ENCODE peak calls at places on chromosomes 11 and 22, in four cellular contexts. L, T, V and N are unnamed samples.

GRCh38 chr11:58675344-58676155 is 53.1 kb downstream of the CNTF start:
- DNase-seq in L (peak; percentile 88), T (peak; percentile 73), V (peak; percentile 88), N (peak; percentile 57)

GRCh38 chr11:81644239-81644840 is 1089.3 kb downstream of the FAM181B start:
- DNase-seq in L (no peak), T (peak; percentile 47), V (no peak), N (no peak)

GRCh38 chr11:27972432-27973170 is 135.4 kb downstream of the KIF18A start:
- DNase-seq in L (no peak), T (no peak), V (no peak), N (no peak)

GRCh38 chr11:111361874-111362273 is 17.2 kb downstream of the POU2AF1 start:
- DNase-seq in L (no peak), T (no peak), V (no peak), N (no peak)

GRCh38 chr11:1567052-1567720 is 4.9 kb downstream of the DUSP8 start:
- DNase-seq in L (no peak), T (no peak), V (no peak), N (no peak)

GRCh38 chr11:119363874-119364590 is 17.5 kb downstream of the USP2 start:
- DNase-seq in L (peak; percentile 79), T (no peak), V (no peak), N (no peak)

GRCh38 chr11:91984033-91984568 is 240.5 kb upstream of the FAT3 start:
- DNase-seq in L (no peak), T (no peak), V (no peak), N (no peak)

GRCh38 chr11:62880231-62880802 is 379 bp upstream of the SLC3A2 start:
- DNase-seq in L (no peak), T (peak; percentile 86), V (no peak), N (peak; percentile 59)

GRCh38 chr11:2860636-2861035 is 24.9 kb downstream of the CDKN1C start:
- DNase-seq in L (no peak), T (no peak), V (no peak), N (no peak)

GRCh38 chr11:2265854-2266585 is 4.4 kb downstream of the ASCL2 start:
- DNase-seq in L (peak; percentile 49), T (no peak), V (peak; percentile 57), N (peak; percentile 20)

GRCh38 chr11:64314146-64314804 is 3.1 kb downstream of the TRMT112 start:
- DNase-seq in L (no peak), T (no peak), V (no peak), N (no peak)

GRCh38 chr22:41401781-41402648 is 20.3 kb downstream of the TEF start:
- DNase-seq in L (peak; percentile 86), T (peak; percentile 81), V (peak; percentile 91), N (no peak)

GRCh38 chr11:72239296-72239848 is 4.6 kb downstream of the PHOX2A start:
- DNase-seq in L (peak; percentile 83), T (peak; percentile 44), V (no peak), N (no peak)

GRCh38 chr22:39932918-39933649 is 27.1 kb upstream of the TMA7B start:
- DNase-seq in L (no peak), T (peak; percentile 7), V (no peak), N (no peak)

GRCh38 chr11:1382831-1383607 is 6.7 kb upstream of the BRSK2 start:
- DNase-seq in L (peak; percentile 92), T (peak; percentile 45), V (no peak), N (peak; percentile 64)

GRCh38 chr11:93715797-93716396 is 25.4 kb downstream of the TAF1D start:
- DNase-seq in L (no peak), T (no peak), V (no peak), N (no peak)

GRCh38 chr11:44833869-44834452 is 107.2 kb downstream of the TSPAN18 start:
- DNase-seq in L (no peak), T (no peak), V (no peak), N (no peak)

GRCh38 chr11:57407521-57407920 is 17.1 kb upstream of the PRG2 start:
- DNase-seq in L (no peak), T (no peak), V (no peak), N (no peak)

GRCh38 chr11:80980221-80980620 is 1539.4 kb upstream of the TENM4 start:
- DNase-seq in L (no peak), T (peak; percentile 6), V (no peak), N (no peak)

GRCh38 chr11:28049338-28050216 is 58.4 kb downstream of the KIF18A start:
- DNase-seq in L (no peak), T (peak; percentile 14), V (no peak), N (no peak)

GRCh38 chr22:19292262-19293230 is 1.0 kb upstream of the CLTCL1 start:
- DNase-seq in L (peak; percentile 64), T (no peak), V (peak; percentile 68), N (no peak)

GRCh38 chr11:121446752-121447156 is 5.4 kb upstream of the SORL1 start:
- DNase-seq in L (no peak), T (peak; percentile 21), V (no peak), N (no peak)
- TF ChIP-seq CTCF in L (peak; percentile 6), T (peak; percentile 20), V (peak; percentile 42), N (no peak)

GRCh38 chr11:11558826-11559225 is 63.0 kb downstream of the GALNT18 start:
- DNase-seq in L (peak; percentile 77), T (no peak), V (no peak), N (no peak)
- TF ChIP-seq CTCF in L (no peak), T (no peak), V (no peak), N (no peak)

GRCh38 chr11:133064961-133065360 is 467.3 kb downstream of the OPCML start:
- DNase-seq in L (no peak), T (no peak), V (no peak), N (no peak)

GRCh38 chr11:133065847-133066485 is 466.3 kb downstream of the OPCML start:
- DNase-seq in L (no peak), T (no peak), V (no peak), N (no peak)

GRCh38 chr11:133058501-133058900 is 473.8 kb downstream of the OPCML start:
- DNase-seq in L (no peak), T (no peak), V (no peak), N (no peak)

GRCh38 chr11:133070053-133070713 is 462.1 kb downstream of the OPCML start:
- DNase-seq in L (no peak), T (no peak), V (peak; percentile 59), N (no peak)

GRCh38 chr11:133064152-133064877 is 468.0 kb downstream of the OPCML start:
- DNase-seq in L (peak; percentile 85), T (peak; percentile 1), V (peak; percentile 95), N (no peak)
- TF ChIP-seq CTCF in L (peak; percentile 53), T (no peak), V (peak; percentile 90), N (no peak)

GRCh38 chr22:42992886-42993479 is 22.0 kb downstream of the PACSIN2 start:
- DNase-seq in L (no peak), T (no peak), V (no peak), N (no peak)

GRCh38 chr22:42993651-42994275 is 21.2 kb downstream of the PACSIN2 start:
- DNase-seq in L (no peak), T (peak; percentile 76), V (no peak), N (no peak)

GRCh38 chr22:42994276-42994916 is 20.6 kb downstream of the PACSIN2 start:
- DNase-seq in L (no peak), T (no peak), V (no peak), N (no peak)

GRCh38 chr22:42996646-42997365 is 18.1 kb downstream of the PACSIN2 start:
- DNase-seq in L (no peak), T (peak; percentile 84), V (no peak), N (no peak)

GRCh38 chr22:42994917-42995562 is 19.9 kb downstream of the PACSIN2 start:
- DNase-seq in L (no peak), T (peak; percentile 96), V (no peak), N (no peak)
- TF ChIP-seq CTCF in L (no peak), T (no peak), V (no peak), N (no peak)

GRCh38 chr22:21726650-21727049 is 8.9 kb downstream of the YPEL1 start:
- DNase-seq in L (no peak), T (no peak), V (no peak), N (no peak)
- TF ChIP-seq CTCF in L (peak; percentile 13), T (no peak), V (peak; percentile 44), N (no peak)

DNA sequence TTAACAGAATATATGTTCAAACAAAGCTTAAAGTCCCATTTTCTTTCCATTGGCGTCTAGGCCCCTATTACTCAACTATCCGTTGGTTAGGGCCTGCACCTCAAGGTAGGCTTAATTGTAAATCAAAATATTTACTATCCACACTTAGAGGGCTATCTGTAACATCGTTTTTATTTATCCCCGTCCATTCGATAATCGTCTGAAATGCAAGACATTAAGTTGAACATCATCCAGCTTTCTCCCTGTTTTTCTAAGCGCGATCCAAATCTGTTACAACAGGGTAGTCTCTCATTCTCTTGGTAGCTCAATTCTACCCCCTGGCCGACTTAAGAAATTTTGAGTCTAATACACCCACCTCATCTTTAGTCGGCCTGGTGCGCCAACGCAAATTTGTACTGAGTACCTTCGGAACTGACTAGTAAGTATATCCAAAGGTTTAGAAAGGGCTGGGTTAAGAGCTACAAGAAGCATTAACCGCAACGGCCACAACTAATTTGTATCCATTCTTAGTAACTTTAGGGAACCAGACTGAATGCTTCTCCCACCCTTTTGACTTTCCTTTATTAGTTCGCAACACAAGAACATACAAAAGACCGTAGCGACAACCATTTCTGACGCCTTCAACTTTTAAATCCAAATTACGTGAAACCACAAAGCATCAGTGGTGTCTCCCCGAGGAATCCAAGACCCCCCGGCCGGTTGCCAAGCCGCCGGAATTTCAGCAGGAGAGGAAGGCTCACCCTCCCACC is 1.1 kb upstream of the ZNF143 start:
- DNase-seq in L (peak; percentile 58), T (peak; percentile 69), V (no peak), N (no peak)
- TF ChIP-seq CTCF in L (no peak), T (no peak), V (peak; percentile 15), N (no peak)

DNA sequence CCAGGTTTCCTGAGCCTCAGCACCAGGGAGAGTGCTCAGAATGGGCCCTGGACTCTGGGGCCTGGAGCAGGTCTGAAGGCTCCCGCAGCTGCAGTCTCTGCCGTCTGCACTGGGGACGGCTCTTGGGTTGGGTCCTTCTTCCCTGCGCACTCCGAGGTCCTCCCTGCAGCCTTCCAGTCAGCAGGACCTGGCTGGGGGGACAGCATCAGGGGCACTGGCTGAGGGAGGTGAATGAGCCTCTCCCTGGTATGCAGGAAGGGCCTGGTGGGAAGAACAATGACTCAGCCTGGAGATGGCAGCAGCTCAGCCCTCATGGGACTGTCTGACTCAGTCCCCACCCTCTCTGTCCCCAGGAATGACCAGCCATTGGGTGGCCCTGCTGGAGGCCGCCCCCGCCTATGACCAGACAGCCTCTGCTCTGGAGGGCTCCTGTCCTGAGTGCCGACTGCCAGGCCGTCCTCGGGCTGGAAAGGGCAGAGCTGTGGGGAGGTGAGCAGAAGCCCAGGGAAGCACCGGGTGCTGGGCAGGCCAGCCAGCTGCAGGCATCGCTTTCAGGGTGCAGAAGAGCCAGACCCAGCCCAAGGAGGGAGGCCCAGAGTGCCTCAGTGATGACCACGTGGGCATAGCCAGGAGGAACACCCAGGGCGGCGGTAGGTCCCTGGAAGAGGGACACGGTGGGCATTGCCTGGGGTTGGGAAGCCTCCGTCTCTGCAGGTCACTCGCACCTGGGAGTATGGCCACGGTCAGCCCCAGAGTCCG is 455.0 kb downstream of the BRD1 start:
- DNase-seq in L (peak; percentile 57), T (no peak), V (peak; percentile 82), N (no peak)
- TF ChIP-seq CTCF in L (no peak), T (no peak), V (no peak), N (no peak)

GRCh38 chr11:86571273-86571948 is 101.0 kb downstream of the ME3 start:
- DNase-seq in L (no peak), T (no peak), V (no peak), N (no peak)
- TF ChIP-seq CTCF in L (no peak), T (peak; percentile 26), V (peak; percentile 41), N (no peak)